ENCODE peak calls at places on chromosomes 16 and 17, in four cellular contexts. Q is SK-N-SH, I is HL-60, U is HCT116. D is an unnamed sample.

GRCh38 chr16:58678716-58679115 is 5.9 kb downstream of the SLC38A7 start:
- DNase-seq in U (no peak), I (peak; percentile 8), Q (no peak), D (no peak)

GRCh38 chr16:84985079-84986065 is 26.0 kb downstream of the ZDHHC7 start:
- DNase-seq in Q (no peak), U (no peak), I (no peak), D (no peak)

GRCh38 chr17:17739388-17740066 is 58.3 kb downstream of the RAI1 start:
- DNase-seq in U (no peak), I (no peak), Q (peak; percentile 78), D (no peak)

GRCh38 chr17:1398900-1399299 is 1.1 kb downstream of the YWHAE start:
- DNase-seq in I (no peak), Q (no peak), U (no peak), D (no peak)

GRCh38 chr16:19804538-19805323 is 79.9 kb downstream of the GPRC5B start:
- DNase-seq in U (no peak), Q (no peak), I (peak; percentile 86), D (peak; percentile 87)

GRCh38 chr17:59754547-59754946 is 47.1 kb downstream of the VMP1 start:
- DNase-seq in U (peak; percentile 99), Q (no peak), I (no peak), D (no peak)

GRCh38 chr17:70420876-70421445 is 251.6 kb downstream of the KCNJ2 start:
- DNase-seq in U (no peak), Q (no peak), I (no peak), D (no peak)

GRCh38 chr16:22257440-22257839 is 39.8 kb upstream of the POLR3E start:
- DNase-seq in Q (no peak), I (no peak), U (no peak), D (peak; percentile 11)

GRCh38 chr17:38749222-38750043 is 1.3 kb upstream of the PCGF2 start:
- DNase-seq in I (peak; percentile 31), U (peak; percentile 56), Q (peak; percentile 65), D (peak; percentile 91)

GRCh38 chr16:55471448-55472097 is 7.4 kb upstream of the MMP2 start:
- DNase-seq in U (peak; percentile 13), Q (no peak), I (no peak), D (no peak)

GRCh38 chr16:35391328-35391727 is 1931.9 kb downstream of the TP53TG3F start:
- DNase-seq in Q (peak; percentile 33), U (peak; percentile 6), I (peak; percentile 58), D (peak; percentile 32)

GRCh38 chr17:76696763-76697701 is 13.7 kb downstream of the MXRA7 start:
- DNase-seq in U (no peak), I (no peak), Q (no peak), D (no peak)

GRCh38 chr16:75580-76501 is 2.2 kb upstream of the MPG start:
- DNase-seq in Q (peak; percentile 63), U (no peak), I (peak; percentile 92), D (peak; percentile 70)

GRCh38 chr16:2532494-2533141 is 1.4 kb upstream of the CEMP1 start:
- DNase-seq in Q (peak; percentile 71), I (peak; percentile 69), U (peak; percentile 64), D (peak; percentile 90)

GRCh38 chr17:48722201-48722907 is at the start of gene PRAC1:
- DNase-seq in I (no peak), U (no peak), Q (no peak), D (peak; percentile 63)

GRCh38 chr17:83100853-83101391 is 21.5 kb downstream of the METRNL start:
- DNase-seq in U (no peak), I (no peak), Q (no peak), D (no peak)

GRCh38 chr17:3796110-3796821 is 4.7 kb downstream of the ITGAE start:
- DNase-seq in U (no peak), Q (no peak), I (no peak), D (no peak)

GRCh38 chr17:59093702-59094231 is 12.9 kb downstream of the TRIM37 start:
- DNase-seq in U (no peak), Q (no peak), I (no peak), D (no peak)

GRCh38 chr17:47644324-47644723 is 5.4 kb upstream of the KPNB1 start:
- DNase-seq in U (no peak), Q (no peak), I (peak; percentile 54), D (no peak)

GRCh38 chr17:16938496-16939270 is 33.2 kb downstream of the TNFRSF13B start:
- DNase-seq in I (no peak), U (no peak), Q (no peak), D (no peak)

GRCh38 chr17:49567871-49568694 is 7.6 kb upstream of the NXPH3 start:
- DNase-seq in Q (peak; percentile 92), U (peak; percentile 81), I (peak; percentile 85), D (peak; percentile 88)

GRCh38 chr16:27444470-27444869 is 42.5 kb downstream of the IL21R start:
- DNase-seq in I (no peak), Q (no peak), U (no peak), D (no peak)

GRCh38 chr16:57390635-57391307 is 13.8 kb upstream of the CCL17 start:
- DNase-seq in Q (no peak), I (no peak), U (no peak), D (no peak)

GRCh38 chr16:57389087-57389468 is 15.5 kb upstream of the CCL17 start:
- DNase-seq in I (no peak), U (no peak), Q (no peak), D (no peak)

GRCh38 chr16:57387598-57388354 is 15.5 kb downstream of the CX3CL1 start:
- DNase-seq in U (no peak), I (no peak), Q (no peak), D (no peak)

GRCh38 chr16:57386381-57386951 is 14.2 kb downstream of the CX3CL1 start:
- DNase-seq in Q (no peak), I (no peak), U (no peak), D (no peak)

DNA sequence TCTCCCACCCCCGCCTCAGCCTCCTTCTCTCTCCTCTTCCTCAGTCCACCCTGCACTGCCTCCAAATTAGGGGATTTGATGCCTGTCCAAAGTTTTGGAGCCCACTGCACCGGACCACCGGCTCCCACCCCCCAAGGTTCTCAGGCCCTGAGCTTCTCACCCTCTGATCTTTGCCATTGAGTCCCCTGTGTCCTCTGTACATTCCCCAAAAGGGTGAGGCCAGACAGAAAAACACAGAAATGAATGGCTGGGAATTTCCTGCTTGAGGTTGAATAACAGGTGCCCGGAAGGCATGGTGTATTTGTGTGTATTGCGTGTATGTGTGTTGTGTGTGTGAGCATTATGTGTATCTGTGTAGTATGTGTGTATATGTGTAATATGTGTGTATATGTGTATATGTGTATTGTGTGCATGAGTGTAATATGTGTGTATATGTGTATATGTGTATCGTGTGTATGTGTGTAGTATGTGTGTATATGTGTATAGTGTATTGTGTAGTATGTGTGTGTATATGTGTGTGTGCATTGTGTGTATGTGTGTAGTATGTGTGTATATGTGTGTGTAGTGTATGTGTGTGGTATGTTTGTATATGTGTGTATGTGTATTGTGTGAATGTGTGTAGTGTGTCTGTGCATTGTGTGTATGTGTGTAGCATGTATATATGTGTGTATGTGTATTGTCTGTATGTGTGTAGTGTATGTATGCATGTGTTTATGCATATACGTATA is 16.0 kb upstream of the CCL17 start:
- DNase-seq in U (no peak), Q (no peak), I (no peak), D (no peak)
- TF ChIP-seq REST in U (no peak), Q (no peak), I (no peak), D (no peak)

DNA sequence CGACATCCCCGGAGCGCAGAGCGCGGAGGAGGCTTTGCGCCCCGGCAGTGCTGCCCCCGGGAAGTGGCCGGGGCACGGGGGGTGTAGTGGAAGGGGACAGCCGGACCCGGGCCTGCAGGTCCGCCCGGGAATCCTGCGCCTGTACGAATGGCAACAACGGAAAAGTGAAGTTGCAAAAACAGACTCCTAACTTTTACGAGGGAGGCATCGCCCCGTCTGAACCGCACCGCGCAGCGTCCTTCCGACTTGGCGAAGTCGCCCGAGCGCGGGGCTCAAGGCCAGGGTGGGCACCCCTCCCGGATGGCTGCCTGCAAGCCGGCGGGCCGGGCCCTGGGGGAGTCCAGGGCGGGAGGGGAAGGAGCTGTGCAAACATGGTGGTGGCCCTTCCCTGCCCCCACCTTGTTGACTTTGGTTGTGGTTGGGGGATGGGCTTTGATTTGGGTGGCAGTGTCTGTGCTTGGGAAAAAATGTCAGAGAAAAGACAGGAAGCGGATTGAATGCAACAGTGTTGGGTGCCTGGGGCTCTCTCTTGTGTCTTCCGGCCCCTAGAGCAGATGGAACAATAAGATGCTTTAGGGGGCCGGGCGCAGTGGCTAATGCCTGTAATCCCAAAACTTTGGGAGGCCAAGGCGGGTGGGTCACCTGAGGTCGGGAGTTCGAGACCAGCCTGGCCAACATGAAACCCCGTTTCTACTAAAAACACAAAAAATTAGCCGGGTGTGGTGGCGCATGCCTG is 675 bp downstream of the RNF213 start:
- DNase-seq in U (no peak), I (peak; percentile 42), Q (peak; percentile 75), D (peak; percentile 96)
- TF ChIP-seq POLR2AphosphoS5 in U (no peak), I (no peak), Q (no peak), D (peak; percentile 65)

GRCh38 chr17:63773272-63774140 is at the start of gene CCDC47:
- DNase-seq in U (peak; percentile 100), I (peak; percentile 99), Q (peak; percentile 100), D (peak; percentile 100)
- TF ChIP-seq REST in U (no peak), I (no peak), Q (peak; percentile 22), D (no peak)

GRCh38 chr17:42193216-42194132 is 820 bp downstream of the GHDC start:
- DNase-seq in Q (no peak), I (no peak), U (no peak), D (peak; percentile 24)

GRCh38 chr17:42191209-42191608 is 3.1 kb downstream of the GHDC start:
- DNase-seq in Q (peak; percentile 9), U (no peak), I (no peak), D (peak; percentile 22)

GRCh38 chr17:42192189-42193126 is 1.8 kb downstream of the GHDC start:
- DNase-seq in I (no peak), U (no peak), Q (no peak), D (no peak)

GRCh38 chr17:42197564-42198156 is 3.4 kb upstream of the GHDC start:
- DNase-seq in U (no peak), Q (no peak), I (no peak), D (no peak)

DNA sequence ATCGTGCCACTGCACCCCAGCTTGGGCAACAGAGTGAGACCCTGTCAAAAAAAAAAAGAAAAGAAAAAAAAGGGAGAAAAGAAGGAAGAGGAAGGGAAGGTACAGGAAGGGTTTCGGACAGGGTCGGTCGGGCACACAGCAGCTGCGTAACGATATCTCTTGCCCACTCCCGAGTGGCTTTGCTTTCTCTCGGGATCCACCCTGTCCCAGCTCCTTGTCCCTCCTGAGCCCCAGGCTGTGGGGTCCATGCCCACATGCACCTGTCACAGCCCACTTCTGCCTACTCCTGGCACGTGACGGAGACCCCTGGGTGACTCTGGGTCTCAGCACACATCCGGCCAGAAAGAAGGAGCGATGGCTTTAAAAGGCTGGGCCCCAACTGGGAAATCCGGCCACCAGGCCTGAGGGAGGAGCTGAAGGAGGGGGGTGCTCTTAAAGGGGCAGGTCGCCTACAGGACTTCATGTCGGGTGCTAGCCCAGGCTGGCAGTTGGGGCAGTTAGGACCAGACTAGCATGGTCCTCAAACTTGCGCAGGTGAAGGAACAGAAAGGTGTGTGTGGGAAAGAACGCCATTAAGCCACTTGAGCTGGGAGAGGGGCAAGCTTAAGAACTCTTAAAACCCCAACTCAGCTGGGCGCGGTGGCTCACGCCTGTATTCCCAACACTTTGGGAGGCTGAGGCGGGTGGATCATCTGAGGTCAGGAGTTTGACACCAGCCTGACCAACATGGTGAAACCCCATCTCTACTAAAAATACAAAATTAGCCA is at the start of gene GHDC:
- DNase-seq in I (peak; percentile 92), U (peak; percentile 60), Q (peak; percentile 93), D (peak; percentile 91)
- TF ChIP-seq POLR2AphosphoS5 in I (peak; percentile 58), U (peak; percentile 68), Q (peak; percentile 42), D (peak; percentile 70)

GRCh38 chr16:66128363-66128725 is 238.1 kb upstream of the CDH5 start:
- DNase-seq in I (no peak), U (no peak), Q (no peak), D (no peak)
- TF ChIP-seq REST in I (no peak), U (no peak), Q (no peak), D (no peak)

GRCh38 chr17:46191332-46192210 is 1.7 kb downstream of the KANSL1 start:
- DNase-seq in I (peak; percentile 75), U (no peak), Q (peak; percentile 71), D (peak; percentile 91)
- TF ChIP-seq POLR2AphosphoS5 in I (peak; percentile 34), U (no peak), Q (peak; percentile 7), D (peak; percentile 47)

D was measured in GM23338.